ENCODE peak calls at places on chromosomes 13 and 19, in five cellular contexts. K is esophagus muscularis mucosa, O is tibial nerve, V is transverse colon, X is H1. N is an unnamed sample.

GRCh38 chr19:11096210-11096841 is 7.1 kb downstream of the LDLR start:
- DNase-seq in K (no peak), O (no peak), V (peak), X (no peak), N (peak)

GRCh38 chr13:85896516-85897450 is 97.6 kb upstream of the SLITRK6 start:
- DNase-seq in K (no peak), O (no peak), V (no peak), X (no peak), N (no peak)

GRCh38 chr13:21453352-21454089 is 5.6 kb downstream of the ZDHHC20 start:
- DNase-seq in K (no peak), O (no peak), V (no peak), X (no peak), N (no peak)

GRCh38 chr13:27053902-27054595 is 117.6 kb downstream of the USP12 start:
- DNase-seq in K (no peak), O (no peak), V (no peak), X (no peak), N (no peak)

GRCh38 chr13:36341718-36342117 is 4.5 kb downstream of the SPART start:
- DNase-seq in K (no peak), O (no peak), V (no peak), X (no peak), N (no peak)

GRCh38 chr19:15532779-15533521 is 24.6 kb downstream of the CYP4F22 start:
- DNase-seq in K (no peak), O (no peak), V (no peak), X (no peak), N (no peak)

GRCh38 chr19:39307233-39307821 is 11.1 kb downstream of the IFNL1 start:
- DNase-seq in K (no peak), O (no peak), V (peak), X (no peak), N (peak)

GRCh38 chr19:50252111-50252886 is 48.9 kb downstream of the MYH14 start:
- DNase-seq in K (no peak), O (no peak), V (peak), X (no peak), N (no peak)

GRCh38 chr13:44815507-44816074 is 173.7 kb downstream of the NUFIP1 start:
- DNase-seq in K (no peak), O (no peak), V (no peak), X (peak), N (no peak)

GRCh38 chr19:2912306-2912705 is 11.6 kb downstream of the ZNF57 start:
- DNase-seq in K (no peak), O (no peak), V (no peak), X (no peak), N (no peak)

GRCh38 chr13:21673592-21674270 is 2.9 kb downstream of the FGF9 start:
- DNase-seq in K (no peak), O (no peak), V (peak), X (no peak), N (peak)

GRCh38 chr13:99982021-99982740 is 597 bp downstream of the ZIC2 start:
- DNase-seq in K (no peak), O (no peak), V (no peak), X (no peak), N (no peak)

DNA sequence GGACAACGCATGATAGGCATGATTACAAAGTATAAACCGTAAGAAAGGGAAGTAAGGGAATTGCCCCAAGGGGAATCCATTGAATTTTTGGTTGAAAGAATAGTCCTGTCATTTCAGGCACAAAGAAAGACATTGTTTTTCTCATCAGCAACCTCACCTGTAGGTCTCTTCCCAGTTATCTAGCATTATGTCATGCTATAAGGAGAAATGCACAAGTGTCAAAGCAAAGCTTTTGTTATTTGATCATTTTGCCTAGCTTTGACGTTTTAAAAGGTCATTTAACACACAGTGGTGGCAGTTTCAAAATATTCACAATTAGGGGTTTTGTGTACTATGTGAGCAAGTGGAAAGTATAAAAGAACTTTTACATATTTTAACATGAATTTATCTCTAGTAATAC is 796.2 kb upstream of the MIR17HG start:
- DNase-seq in K (no peak), O (no peak), V (no peak), X (no peak), N (no peak)
- TF ChIP-seq EP300 in K (no peak), O (no peak), V (no peak), X (no peak), N (no peak)

GRCh38 chr19:984165-984967 is at the start of gene WDR18:
- DNase-seq in K (peak), O (peak), V (peak), X (peak), N (peak)
- TF ChIP-seq EP300 in K (no peak), O (peak), V (no peak), X (no peak), N (no peak)

GRCh38 chr13:65936249-65936648 is 1293.9 kb downstream of the PCDH9 start:
- DNase-seq in K (no peak), O (no peak), V (no peak), X (no peak), N (no peak)
- TF ChIP-seq EP300 in K (no peak), O (no peak), V (no peak), X (no peak), N (no peak)

DNA sequence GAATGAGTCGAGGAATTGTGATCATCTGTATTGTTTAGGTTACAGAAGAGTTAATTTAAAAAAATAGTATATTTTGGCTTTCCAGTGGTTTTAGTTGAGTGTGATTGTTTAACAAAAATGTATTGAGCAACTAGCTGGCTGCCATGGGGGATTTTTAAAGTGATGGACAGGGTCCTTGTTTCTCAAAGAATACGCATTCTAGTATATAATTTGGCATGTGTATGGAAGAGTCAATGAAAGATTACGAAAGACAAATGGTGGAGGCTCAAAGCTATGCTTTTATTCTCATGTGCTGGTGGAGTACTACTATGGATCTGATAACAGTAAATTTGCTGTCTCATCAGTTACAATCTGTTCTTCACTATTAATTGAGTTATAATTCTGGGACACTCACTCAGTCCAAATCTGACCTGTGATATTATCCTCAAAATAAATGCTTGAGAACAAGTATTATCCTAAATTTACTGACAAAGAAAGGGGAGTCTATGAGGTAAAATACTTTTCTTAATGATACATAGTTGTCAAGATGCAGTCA is 240.0 kb downstream of the GPC6 start:
- DNase-seq in K (no peak), O (no peak), V (no peak), X (no peak), N (no peak)
- TF ChIP-seq EP300 in K (no peak), O (no peak), V (no peak), X (no peak), N (no peak)

GRCh38 chr19:30222993-30223865 is 149.0 kb upstream of the ZNF536 start:
- DNase-seq in K (no peak), O (no peak), V (no peak), X (no peak), N (peak)
- TF ChIP-seq EP300 in K (no peak), O (no peak), V (no peak), X (no peak), N (no peak)

GRCh38 chr19:8208119-8208709 is 956 bp upstream of the CERS4 start:
- DNase-seq in K (no peak), O (no peak), V (no peak), X (no peak), N (peak)
- TF ChIP-seq EP300 in K (no peak), O (no peak), V (no peak), X (no peak), N (no peak)

GRCh38 chr19:48615145-48616040 is 517 bp upstream of the FAM83E start:
- DNase-seq in K (no peak), O (no peak), V (no peak), X (no peak), N (no peak)

GRCh38 chr19:48614436-48615144 is at the start of gene FAM83E:
- DNase-seq in K (no peak), O (no peak), V (peak), X (no peak), N (no peak)

GRCh38 chr19:48616491-48617056 is 1.7 kb upstream of the FAM83E start:
- DNase-seq in K (no peak), O (no peak), V (no peak), X (no peak), N (no peak)

GRCh38 chr19:48617146-48617937 is 1.6 kb downstream of the RPL18 start:
- DNase-seq in K (no peak), O (no peak), V (no peak), X (no peak), N (no peak)

GRCh38 chr19:48616041-48616436 is 1.2 kb upstream of the FAM83E start:
- DNase-seq in K (no peak), O (no peak), V (no peak), X (no peak), N (no peak)
- TF ChIP-seq EP300 in K (no peak), O (no peak), V (no peak), X (no peak), N (no peak)